ENCODE peak calls at places on chromosomes 7 and 10, in eight cellular contexts. Y, G, P, R, W, E, Z and S are unnamed samples.

GRCh38 chr7:155962191-155962967 is 150.1 kb upstream of the SHH start:
- DNase-seq in G (no peak), Y (no peak), E (peak), P (peak), W (no peak), Z (no peak), R (peak), S (no peak)

GRCh38 chr10:121880842-121881423 is 46.9 kb downstream of the ATE1 start:
- DNase-seq in Y (no peak), R (no peak), P (peak), Z (no peak), W (peak), G (no peak), E (no peak), S (no peak)

GRCh38 chr7:101031082-101031481 is 11.2 kb downstream of the MUC17 start:
- DNase-seq in E (peak), G (no peak), W (no peak), Y (no peak), Z (no peak), P (no peak), R (no peak), S (no peak)

GRCh38 chr7:20403356-20403755 is 72.7 kb downstream of the ITGB8 start:
- DNase-seq in G (no peak), R (no peak), Y (no peak), W (no peak), E (no peak), Z (peak), P (peak), S (no peak)

GRCh38 chr7:130371059-130371458 is 9.2 kb upstream of the CPA1 start:
- DNase-seq in Y (no peak), P (peak), W (no peak), R (no peak), G (no peak), Z (peak), E (no peak), S (no peak)

GRCh38 chr7:150947761-150948680 is 30.1 kb downstream of the KCNH2 start:
- DNase-seq in Y (no peak), R (no peak), Z (no peak), W (no peak), E (no peak), P (no peak), G (no peak), S (no peak)

GRCh38 chr10:113650172-113650571 is 13.7 kb downstream of the NRAP start:
- DNase-seq in G (no peak), W (no peak), R (no peak), E (no peak), P (no peak), Z (no peak), Y (no peak), S (no peak)

GRCh38 chr10:123472606-123473005 is 193.5 kb upstream of the GPR26 start:
- DNase-seq in G (no peak), P (no peak), R (no peak), Y (no peak), Z (no peak), W (no peak), E (no peak), S (no peak)

GRCh38 chr7:43691611-43692010 is 37.7 kb downstream of the COA1 start:
- DNase-seq in P (no peak), R (no peak), Y (no peak), E (no peak), G (no peak), Z (no peak), W (no peak), S (no peak)

GRCh38 chr7:130131964-130132875 is 61.9 kb downstream of the KLHDC10 start:
- DNase-seq in Z (no peak), W (no peak), G (no peak), R (no peak), E (no peak), P (no peak), Y (no peak), S (no peak)

GRCh38 chr7:108973075-108973474 is 403.4 kb downstream of the DNAJB9 start:
- DNase-seq in Y (no peak), P (peak), Z (no peak), E (no peak), W (peak), R (no peak), G (no peak), S (no peak)

GRCh38 chr7:105524840-105525239 is 2.8 kb upstream of the PUS7 start:
- DNase-seq in G (no peak), R (peak), P (no peak), W (no peak), E (no peak), Y (no peak), Z (no peak), S (no peak)

GRCh38 chr10:92688927-92689662 is 660 bp upstream of the HHEX start:
- DNase-seq in Y (no peak), R (peak), P (peak), G (no peak), Z (peak), W (peak), E (no peak), S (no peak)

GRCh38 chr10:119250641-119251314 is 43.4 kb downstream of the GRK5 start:
- DNase-seq in Z (peak), Y (no peak), W (no peak), G (no peak), E (peak), R (no peak), P (peak), S (no peak)

GRCh38 chr7:102432476-102433318 is 678 bp upstream of the ORAI2 start:
- DNase-seq in W (no peak), Z (no peak), P (no peak), R (no peak), G (no peak), Y (no peak), E (no peak), S (no peak)

GRCh38 chr10:130862122-130862521 is 449.4 kb downstream of the TCERG1L start:
- DNase-seq in R (no peak), Z (no peak), Y (no peak), G (no peak), W (no peak), E (no peak), P (no peak), S (no peak)

GRCh38 chr7:96596120-96596826 is 113.4 kb downstream of the SEM1 start:
- DNase-seq in G (no peak), W (peak), Y (no peak), P (peak), E (peak), Z (no peak), R (no peak), S (no peak)

GRCh38 chr10:127320176-127320575 is 123.8 kb upstream of the INSYN2A start:
- DNase-seq in R (no peak), G (no peak), P (no peak), Y (no peak), E (no peak), W (no peak), Z (no peak), S (no peak)

GRCh38 chr10:112706580-112706979 is 243.5 kb upstream of the TCF7L2 start:
- DNase-seq in P (no peak), W (no peak), Z (no peak), R (no peak), Y (no peak), E (no peak), G (no peak), S (no peak)

GRCh38 chr7:26686448-26686981 is 177.9 kb downstream of the SKAP2 start:
- DNase-seq in R (no peak), W (peak), Z (no peak), Y (no peak), P (peak), E (no peak), G (no peak), S (no peak)

GRCh38 chr10:3067045-3067858 is at the start of gene PFKP:
- DNase-seq in Z (peak), R (peak), P (no peak), E (peak), W (no peak), Y (peak), G (peak), S (no peak)

GRCh38 chr7:12705878-12706277 is 18.4 kb downstream of the ARL4A start:
- DNase-seq in G (no peak), Z (no peak), R (no peak), P (no peak), Y (no peak), W (no peak), E (no peak), S (no peak)

GRCh38 chr10:73892314-73893080 is 18.1 kb upstream of the CAMK2G start:
- DNase-seq in Y (no peak), R (no peak), E (no peak), Z (no peak), W (no peak), G (no peak), P (peak), S (no peak)

GRCh38 chr10:113565364-113565763 is 12.5 kb downstream of the HABP2 start:
- DNase-seq in P (no peak), G (no peak), W (no peak), E (peak), Y (no peak), Z (no peak), R (no peak), S (no peak)

GRCh38 chr10:89283988-89284475 is 17.8 kb upstream of the IFIT2 start:
- DNase-seq in R (no peak), E (no peak), G (no peak), Z (peak), W (no peak), Y (no peak), P (peak), S (no peak)

GRCh38 chr7:147400221-147400689 is 1190.3 kb upstream of the C7orf33 start:
- DNase-seq in Z (no peak), Y (no peak), W (no peak), P (peak), R (no peak), G (no peak), E (no peak), S (no peak)

GRCh38 chr10:119304541-119304940 is 97.2 kb downstream of the GRK5 start:
- DNase-seq in E (no peak), Z (no peak), G (no peak), Y (no peak), W (no peak), P (no peak), R (no peak), S (no peak)

GRCh38 chr7:146709628-146710027 is 593.0 kb downstream of the CNTNAP2 start:
- DNase-seq in Z (no peak), Y (no peak), W (no peak), R (no peak), P (no peak), G (no peak), E (no peak), S (no peak)

GRCh38 chr7:158646766-158647474 is 57.7 kb downstream of the NCAPG2 start:
- DNase-seq in Z (no peak), W (peak), E (no peak), G (no peak), Y (no peak), R (no peak), P (peak), S (no peak)

GRCh38 chr7:19455508-19456132 is 253.2 kb downstream of the POLR1F start:
- DNase-seq in W (no peak), R (no peak), P (peak), G (no peak), Z (no peak), E (no peak), Y (no peak), S (no peak)

GRCh38 chr10:8235253-8236027 is 181.0 kb downstream of the GATA3 start:
- DNase-seq in P (no peak), G (no peak), Z (no peak), R (no peak), Y (no peak), E (no peak), W (no peak), S (no peak)

GRCh38 chr7:83532229-83532628 is 116.7 kb downstream of the SEMA3E start:
- DNase-seq in Z (no peak), G (no peak), W (no peak), R (no peak), P (peak), Y (no peak), E (peak), S (no peak)

GRCh38 chr10:122650331-122650730 is 49.3 kb downstream of the C10orf120 start:
- DNase-seq in Z (no peak), R (peak), G (no peak), E (no peak), Y (no peak), W (no peak), P (no peak), S (no peak)

GRCh38 chr10:14889318-14889717 is 10.7 kb downstream of the SUV39H2 start:
- DNase-seq in E (no peak), W (peak), P (peak), R (no peak), Z (no peak), Y (no peak), G (no peak), S (no peak)

GRCh38 chr10:81730901-81731300 is 144.1 kb upstream of the NRG3 start:
- DNase-seq in R (no peak), W (no peak), E (no peak), G (no peak), Z (no peak), Y (no peak), P (no peak), S (no peak)

GRCh38 chr7:55570218-55570873 is 2.0 kb downstream of the VOPP1 start:
- DNase-seq in G (no peak), W (no peak), R (no peak), Y (no peak), Z (no peak), E (no peak), P (no peak), S (no peak)

GRCh38 chr10:11756766-11757315 is 14.7 kb downstream of the ECHDC3 start:
- DNase-seq in Z (no peak), P (no peak), W (no peak), R (peak), Y (no peak), E (no peak), G (no peak), S (no peak)

GRCh38 chr10:48253970-48254657 is 20.4 kb downstream of the FRMPD2 start:
- DNase-seq in Y (no peak), W (no peak), P (peak), G (no peak), E (peak), R (no peak), Z (no peak), S (no peak)